ENCODE peak calls at places on chromosome 4, in six cellular contexts. C is H1, O is GM12878, Z is HepG2, N is GM12891, H is K562. A is an unnamed sample.

GRCh38 chr4:165964591-165964990 is 91.6 kb downstream of the TLL1 start:
- DNase-seq in C (no peak), O (no peak), Z (no peak), N (no peak), H (no peak), A (no peak)

GRCh38 chr4:172822322-172822721 is 346.3 kb upstream of the GALNT7 start:
- DNase-seq in C (no peak), O (no peak), Z (no peak), N (no peak), H (no peak), A (no peak)

GRCh38 chr4:97367878-97368277 is 775.4 kb downstream of the STPG2 start:
- DNase-seq in C (no peak), O (no peak), Z (no peak), N (no peak), H (no peak), A (no peak)

GRCh38 chr4:85725727-85726170 is 250.8 kb downstream of the ARHGAP24 start:
- DNase-seq in C (no peak), O (peak), Z (no peak), N (no peak), H (peak), A (no peak)

GRCh38 chr4:77538144-77538543 is 67.5 kb upstream of the CXCL13 start:
- DNase-seq in C (no peak), O (no peak), Z (no peak), N (no peak), H (no peak), A (no peak)

GRCh38 chr4:151231915-151232595 is 44.9 kb upstream of the PRSS48 start:
- DNase-seq in C (no peak), O (no peak), Z (no peak), N (no peak), H (no peak), A (no peak)

GRCh38 chr4:180103794-180104193 is 2139.4 kb upstream of the TENM3 start:
- DNase-seq in C (no peak), O (no peak), Z (no peak), N (no peak), H (no peak), A (no peak)

GRCh38 chr4:132827522-132827921 is 321.6 kb upstream of the PCDH10 start:
- DNase-seq in C (no peak), O (peak), Z (no peak), N (no peak), H (no peak), A (no peak)

GRCh38 chr4:5511791-5512190 is 196.6 kb downstream of the EVC2 start:
- DNase-seq in C (no peak), O (no peak), Z (no peak), N (no peak), H (no peak), A (no peak)

GRCh38 chr4:165204462-165204830 is 2.9 kb upstream of the KLHL2 start:
- DNase-seq in C (no peak), O (no peak), Z (no peak), N (no peak), H (peak), A (no peak)

GRCh38 chr4:154491341-154491679 is 289 bp downstream of the DCHS2 start:
- DNase-seq in C (no peak), O (no peak), Z (no peak), N (peak), H (no peak), A (peak)

GRCh38 chr4:28421221-28421620 is 1560.6 kb downstream of the STIM2 start:
- DNase-seq in C (no peak), O (no peak), Z (no peak), N (no peak), H (no peak), A (no peak)

GRCh38 chr4:157217708-157218107 is 2.8 kb upstream of the GRIA2 start:
- DNase-seq in C (no peak), O (no peak), Z (peak), N (no peak), H (no peak), A (no peak)

GRCh38 chr4:136103616-136104015 is 1428.7 kb downstream of the PCDH18 start:
- DNase-seq in C (no peak), O (no peak), Z (no peak), N (no peak), H (no peak), A (no peak)

GRCh38 chr4:135382280-135382679 is 1180.7 kb upstream of the PABPC4L start:
- DNase-seq in C (peak), O (no peak), Z (no peak), N (no peak), H (no peak), A (no peak)

GRCh38 chr4:39353478-39354177 is 12.5 kb downstream of the RFC1 start:
- DNase-seq in C (no peak), O (peak), Z (no peak), N (peak), H (no peak), A (peak)

GRCh38 chr4:87559090-87559837 is 30.1 kb upstream of the SPARCL1 start:
- DNase-seq in C (peak), O (peak), Z (no peak), N (no peak), H (peak), A (no peak)

GRCh38 chr4:5870701-5871100 is 22.2 kb downstream of the CRMP1 start:
- DNase-seq in C (no peak), O (no peak), Z (no peak), N (no peak), H (no peak), A (no peak)

GRCh38 chr4:21083413-21083812 is 383.2 kb downstream of the PACRGL start:
- DNase-seq in C (no peak), O (no peak), Z (no peak), N (no peak), H (no peak), A (no peak)

GRCh38 chr4:77695769-77696168 is 90.1 kb downstream of the CXCL13 start:
- DNase-seq in C (no peak), O (no peak), Z (peak), N (no peak), H (peak), A (no peak)

GRCh38 chr4:3665360-3665891 is 100.8 kb upstream of the ADRA2C start:
- DNase-seq in C (no peak), O (no peak), Z (no peak), N (no peak), H (no peak), A (no peak)

GRCh38 chr4:10045481-10045880 is 24.2 kb upstream of the SLC2A9 start:
- DNase-seq in C (no peak), O (no peak), Z (peak), N (no peak), H (no peak), A (no peak)

GRCh38 chr4:7034262-7035081 is 8.7 kb upstream of the TADA2B start:
- DNase-seq in C (no peak), O (no peak), Z (peak), N (no peak), H (no peak), A (no peak)

GRCh38 chr4:62080431-62080830 is 880.3 kb downstream of the ADGRL3 start:
- DNase-seq in C (no peak), O (no peak), Z (no peak), N (no peak), H (no peak), A (no peak)

GRCh38 chr4:102823897-102824296 is 3.5 kb downstream of the UBE2D3 start:
- DNase-seq in C (no peak), O (no peak), Z (no peak), N (no peak), H (no peak), A (no peak)

GRCh38 chr4:102826890-102827673 is at the start of gene UBE2D3:
- DNase-seq in C (peak), O (peak), Z (peak), N (peak), H (peak), A (peak)

GRCh38 chr4:102824398-102824797 is 3.0 kb downstream of the UBE2D3 start:
- DNase-seq in C (no peak), O (no peak), Z (no peak), N (no peak), H (no peak), A (no peak)

GRCh38 chr4:102826105-102826889 is 1.1 kb downstream of the UBE2D3 start:
- DNase-seq in C (peak), O (no peak), Z (no peak), N (no peak), H (no peak), A (no peak)

GRCh38 chr4:102825261-102826071 is 1.9 kb downstream of the UBE2D3 start:
- DNase-seq in C (no peak), O (no peak), Z (peak), N (no peak), H (peak), A (no peak)
- TF ChIP-seq POLR2A in C (peak), O (no peak), Z (no peak), N (peak), H (no peak), A (peak)

DNA sequence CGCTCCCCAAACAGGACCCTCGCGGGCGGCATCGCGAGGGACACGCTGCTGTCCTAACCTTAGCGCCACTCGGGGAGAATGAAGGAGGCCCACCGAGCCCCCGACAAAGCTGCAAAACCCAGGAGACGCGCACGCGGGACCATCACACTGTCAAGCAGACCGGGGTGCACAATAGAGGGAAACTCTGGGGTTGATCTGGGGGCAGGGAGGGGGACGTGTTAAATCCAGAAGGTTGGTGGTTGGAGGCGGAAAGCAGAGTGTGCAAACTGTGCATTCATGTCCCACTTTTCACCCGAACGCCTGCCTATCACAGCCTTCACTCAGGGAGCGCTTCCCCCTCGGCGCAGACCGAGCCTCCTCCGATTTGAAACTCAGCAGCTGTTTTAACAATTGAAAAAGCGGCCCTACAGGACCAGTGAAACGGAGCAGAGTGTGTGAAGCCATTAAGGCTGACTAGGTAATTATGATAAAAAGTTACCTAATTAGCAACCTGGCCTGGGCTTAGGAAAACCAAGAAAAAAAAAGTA is 564 bp upstream of the NDNF start:
- DNase-seq in C (no peak), O (no peak), Z (no peak), N (no peak), H (no peak), A (no peak)
- TF ChIP-seq TAF1 in C (no peak), O (no peak), Z (no peak), N (no peak), H (no peak), A (no peak)

GRCh38 chr4:169203891-169204290 is 66.9 kb downstream of the SH3RF1 start:
- DNase-seq in C (no peak), O (no peak), Z (no peak), N (no peak), H (no peak), A (no peak)
- TF ChIP-seq POLR2AphosphoS5 in C (no peak), O (no peak), Z (no peak), N (no peak), H (no peak), A (no peak)

GRCh38 chr4:99949999-99950912 is at the start of gene H2AZ1:
- DNase-seq in C (peak), O (peak), Z (peak), N (peak), H (peak), A (peak)
- TF ChIP-seq POLR2A in C (peak), O (peak), Z (peak), N (peak), H (peak), A (peak)

GRCh38 chr4:144738649-144739048 is 92.7 kb downstream of the HHIP start:
- DNase-seq in C (no peak), O (no peak), Z (no peak), N (no peak), H (no peak), A (no peak)

GRCh38 chr4:144734522-144734921 is 88.6 kb downstream of the HHIP start:
- DNase-seq in C (no peak), O (no peak), Z (no peak), N (no peak), H (no peak), A (no peak)

GRCh38 chr4:144733566-144733965 is 87.6 kb downstream of the HHIP start:
- DNase-seq in C (no peak), O (no peak), Z (no peak), N (no peak), H (no peak), A (no peak)

DNA sequence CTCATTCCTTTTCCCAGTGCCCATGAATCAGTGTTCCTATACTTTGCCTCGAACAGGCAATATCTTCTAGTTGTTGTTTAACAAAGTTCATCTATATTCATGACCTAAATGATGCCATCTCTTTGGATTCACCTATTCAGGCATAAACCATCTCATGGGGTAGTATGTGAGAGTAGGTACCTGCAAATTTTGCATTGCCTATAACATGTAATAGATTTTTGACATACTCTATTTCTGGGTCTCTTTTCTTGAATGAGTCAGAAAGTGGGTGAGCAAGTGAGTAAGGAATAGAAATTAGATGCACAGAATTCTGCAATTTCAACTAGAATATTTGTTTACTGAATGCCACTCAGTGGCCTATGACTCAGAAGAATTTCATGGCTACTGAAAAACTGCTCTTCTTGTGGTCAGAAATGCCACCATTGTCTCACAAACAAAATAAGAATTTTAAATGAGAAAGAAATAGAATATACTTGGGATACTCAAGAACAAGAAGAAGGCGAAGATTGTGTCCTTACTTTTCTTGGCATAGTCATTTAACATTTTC is 86.7 kb downstream of the HHIP start:
- DNase-seq in C (no peak), O (no peak), Z (no peak), N (no peak), H (no peak), A (no peak)
- TF ChIP-seq TAF1 in C (no peak), O (no peak), Z (no peak), N (no peak), H (no peak), A (no peak)